ENCODE peak calls at places on chromosomes 12 and 14, in four cellular contexts. G is K562, E is HepG2, Q is H1. R is an unnamed sample.

GRCh38 chr14:94109915-94110250 is 653 bp upstream of the IFI27 start:
- DNase-seq in E (no peak), Q (no peak), G (no peak), R (no peak)

GRCh38 chr14:55399912-55400311 is 11.7 kb downstream of the ATG14 start:
- DNase-seq in E (no peak), G (no peak), Q (no peak), R (peak; percentile 52)

GRCh38 chr12:69435644-69436043 is 34.5 kb upstream of the FRS2 start:
- DNase-seq in Q (no peak), E (no peak), G (no peak), R (no peak)

GRCh38 chr12:65853489-65854157 is 29.3 kb downstream of the HMGA2 start:
- DNase-seq in E (no peak), G (no peak), Q (no peak), R (peak; percentile 62)

GRCh38 chr12:3777206-3777809 is 24.4 kb upstream of the CRACR2A start:
- DNase-seq in E (peak; percentile 30), G (peak; percentile 13), Q (no peak), R (peak; percentile 60)

GRCh38 chr14:91358654-91359210 is 58.9 kb downstream of the CCDC88C start:
- DNase-seq in Q (no peak), G (no peak), E (no peak), R (no peak)

GRCh38 chr14:93764211-93764659 is 24.1 kb downstream of the PRIMA1 start:
- DNase-seq in E (no peak), G (no peak), Q (no peak), R (no peak)

GRCh38 chr14:39396448-39396847 is 35.8 kb downstream of the FBXO33 start:
- DNase-seq in G (no peak), E (no peak), Q (no peak), R (no peak)

GRCh38 chr12:65499167-65499566 is 220.7 kb downstream of the MSRB3 start:
- DNase-seq in Q (no peak), G (no peak), E (no peak), R (no peak)

GRCh38 chr14:55430024-55430690 is 10.3 kb downstream of the TBPL2 start:
- DNase-seq in G (peak; percentile 58), E (peak; percentile 64), Q (no peak), R (peak; percentile 76)

GRCh38 chr12:14999421-15000047 is 26.7 kb downstream of the PDE6H start:
- DNase-seq in Q (no peak), E (no peak), G (no peak), R (no peak)

GRCh38 chr12:52837341-52837741 is 3.2 kb upstream of the KRT79 start:
- DNase-seq in G (no peak), E (no peak), Q (no peak), R (peak; percentile 23)

GRCh38 chr14:91040545-91040944 is 19.9 kb downstream of the RPS6KA5 start:
- DNase-seq in Q (no peak), G (no peak), E (no peak), R (no peak)

GRCh38 chr14:23066368-23066767 is 9.0 kb upstream of the CDH24 start:
- DNase-seq in G (no peak), Q (no peak), E (no peak), R (no peak)

GRCh38 chr12:50597200-50598195 is 92.7 kb downstream of the DIP2B start:
- DNase-seq in Q (no peak), E (no peak), G (peak; percentile 60), R (peak; percentile 80)

GRCh38 chr12:30792648-30793499 is 38.1 kb upstream of the CAPRIN2 start:
- DNase-seq in E (peak; percentile 18), Q (no peak), G (no peak), R (peak; percentile 31)

GRCh38 chr14:56816575-56817391 is 6.5 kb upstream of the OTX2 start:
- DNase-seq in Q (peak; percentile 77), E (no peak), G (no peak), R (no peak)

GRCh38 chr12:51008329-51008728 is 17.9 kb downstream of the SLC11A2 start:
- DNase-seq in E (no peak), G (no peak), Q (no peak), R (no peak)

GRCh38 chr12:131639270-131639940 is 71.5 kb upstream of the SFSWAP start:
- DNase-seq in E (no peak), G (no peak), Q (no peak), R (no peak)

GRCh38 chr12:47767197-47767724 is 5.8 kb upstream of the SLC48A1 start:
- DNase-seq in G (peak; percentile 58), Q (peak; percentile 77), E (peak; percentile 53), R (peak; percentile 66)

GRCh38 chr12:38427442-38427841 is 110.9 kb downstream of the ALG10B start:
- DNase-seq in G (no peak), E (no peak), Q (no peak), R (no peak)

GRCh38 chr12:70828391-70828790 is 92.1 kb downstream of the PTPRR start:
- DNase-seq in G (no peak), Q (no peak), E (no peak), R (no peak)

GRCh38 chr14:62921466-62921865 is 123.8 kb downstream of the KCNH5 start:
- DNase-seq in Q (no peak), E (no peak), G (no peak), R (no peak)

GRCh38 chr14:49946320-49947141 is 53.6 kb downstream of the ARF6 start:
- DNase-seq in Q (no peak), G (no peak), E (peak; percentile 32), R (peak; percentile 86)

GRCh38 chr14:73749706-73750105 is 35.5 kb upstream of the PNMA1 start:
- DNase-seq in Q (no peak), G (no peak), E (no peak), R (no peak)

GRCh38 chr12:62785941-62786559 is 148.9 kb downstream of the PPM1H start:
- DNase-seq in Q (no peak), G (no peak), E (no peak), R (peak; percentile 97)

GRCh38 chr12:27782481-27782880 is 2.4 kb upstream of the MANSC4 start:
- DNase-seq in G (no peak), E (no peak), Q (no peak), R (no peak)

GRCh38 chr12:119725523-119725922 is 57.6 kb downstream of the PRKAB1 start:
- DNase-seq in Q (no peak), E (no peak), G (no peak), R (no peak)

GRCh38 chr14:85187521-85187920 is 342.4 kb upstream of the FLRT2 start:
- DNase-seq in G (no peak), Q (no peak), E (no peak), R (peak; percentile 61)

GRCh38 chr14:59275668-59276067 is 87.2 kb downstream of the DAAM1 start:
- DNase-seq in E (peak; percentile 66), Q (no peak), G (peak; percentile 10), R (peak; percentile 89)

GRCh38 chr14:56061051-56061450 is 57.2 kb upstream of the PELI2 start:
- DNase-seq in G (no peak), E (no peak), Q (no peak), R (no peak)

GRCh38 chr12:107119091-107119490 is 25.7 kb upstream of the CRY1 start:
- DNase-seq in Q (no peak), E (no peak), G (no peak), R (no peak)

GRCh38 chr12:57630891-57631433 is 2.0 kb downstream of the B4GALNT1 start:
- DNase-seq in Q (no peak), E (no peak), G (no peak), R (no peak)
- H3K9ac ChIP-seq in Q (no peak overlapping the region), E (no peak overlapping the region), G (no peak overlapping the region), R (no peak overlapping the region)

DNA sequence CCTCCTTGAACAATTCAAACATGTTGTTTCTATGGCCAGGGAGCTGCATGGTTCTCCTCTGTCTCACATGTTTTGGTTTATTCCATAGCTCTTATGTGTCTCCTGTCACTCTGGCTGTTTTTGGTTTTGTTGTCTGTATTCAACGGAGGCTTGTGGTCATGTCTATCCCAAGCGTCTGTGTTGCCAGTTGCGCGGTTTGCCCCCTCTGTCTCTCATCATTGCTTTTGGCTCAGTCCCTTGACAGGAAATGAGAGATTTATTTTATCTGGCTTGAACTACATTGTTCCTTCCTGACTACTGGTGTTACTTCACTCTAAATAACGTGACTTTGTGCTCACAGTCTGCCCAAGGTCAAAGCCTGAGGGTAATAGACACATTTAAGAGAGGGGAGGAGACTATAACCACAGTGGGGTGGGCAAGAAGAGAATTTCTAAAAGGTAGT is 96.4 kb upstream of the SOX5 start:
- DNase-seq in G (no peak), E (peak; percentile 87), Q (no peak), R (peak; percentile 79)
- TF ChIP-seq JUN in G (no peak), E (no peak), Q (no peak), R (no peak)

GRCh38 chr14:37593496-37594237 is 1.4 kb downstream of the FOXA1 start:
- DNase-seq in Q (no peak), G (no peak), E (no peak), R (no peak)

GRCh38 chr14:37592288-37593274 is 2.5 kb downstream of the FOXA1 start:
- DNase-seq in E (no peak), G (no peak), Q (peak; percentile 68), R (no peak)

GRCh38 chr14:37594916-37595808 is at the start of the genes FOXA1 and TTC6:
- DNase-seq in G (peak; percentile 60), Q (peak; percentile 73), E (peak; percentile 96), R (no peak)

GRCh38 chr14:37595809-37596595 is 573 bp downstream of the TTC6 start:
- DNase-seq in E (peak; percentile 99), G (peak; percentile 87), Q (peak; percentile 79), R (no peak)

DNA sequence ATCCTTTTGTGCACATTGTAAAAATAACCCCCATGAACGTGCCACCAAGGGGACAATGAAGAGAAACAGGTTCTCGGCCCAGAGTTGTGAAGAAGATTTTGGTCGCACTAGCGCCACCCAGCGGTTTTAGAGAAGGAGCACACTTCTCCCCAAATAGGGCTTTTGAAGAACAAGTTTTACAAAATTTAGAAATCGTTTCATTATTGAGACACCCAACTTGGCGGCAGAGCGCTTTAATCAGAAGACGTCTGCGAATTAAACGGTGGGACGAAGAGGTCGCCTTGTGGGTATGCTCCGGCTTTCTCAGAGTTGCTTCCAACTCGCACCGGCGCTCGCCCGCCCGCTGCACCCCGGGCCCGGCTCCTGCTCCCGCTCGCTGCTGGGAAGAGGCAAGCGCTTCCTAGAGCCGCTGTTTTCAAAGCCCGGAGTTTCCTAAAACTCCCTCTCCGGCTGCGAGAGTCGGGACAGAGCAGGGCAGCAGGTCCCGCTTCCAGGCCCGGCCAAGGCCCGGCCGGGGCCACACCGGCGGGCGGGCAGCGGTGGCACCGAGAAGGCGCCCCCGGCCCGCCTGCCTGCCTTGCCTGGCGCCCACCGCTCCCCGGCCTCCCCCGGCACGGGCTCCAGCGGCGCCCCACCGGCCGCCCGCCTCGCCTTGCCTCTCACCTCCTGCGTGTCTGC is 672 bp downstream of the FOXA1 start:
- DNase-seq in G (peak; percentile 68), E (peak; percentile 99), Q (peak; percentile 84), R (peak; percentile 80)
- H3K9ac ChIP-seq in G (peak overlapping the region; percentile 65), E (peak overlapping the region; percentile 94), Q (no peak overlapping the region), R (no peak overlapping the region)

DNA sequence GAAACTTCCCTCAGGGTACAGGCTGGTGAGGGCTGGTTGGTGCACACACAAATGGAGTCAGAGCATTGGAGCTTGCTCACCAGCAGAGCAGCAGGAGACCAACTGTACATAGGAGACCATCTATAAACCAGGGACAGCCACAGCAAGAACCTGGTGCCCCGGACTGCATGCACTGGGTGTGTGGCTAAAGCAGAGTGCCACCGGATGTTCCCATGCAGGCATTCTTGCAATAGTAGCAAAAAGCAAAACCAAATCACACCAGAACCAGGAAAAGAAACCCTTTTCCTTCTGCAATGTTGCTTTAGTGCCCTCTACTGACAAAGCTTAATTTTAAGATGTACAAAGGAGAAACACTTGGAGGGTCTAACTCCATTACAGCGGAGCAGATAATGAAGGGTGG is 136.3 kb downstream of the MDGA2 start:
- DNase-seq in G (no peak), E (peak; percentile 10), Q (peak; percentile 53), R (peak; percentile 13)
- TF ChIP-seq JUN in G (no peak), E (no peak), Q (no peak), R (no peak)

GRCh38 chr12:31989571-31989970 is 30.4 kb downstream of the RESF1 start:
- DNase-seq in G (no peak), E (no peak), Q (no peak), R (no peak)
- H3K9ac ChIP-seq in G (no peak overlapping the region), E (no peak overlapping the region), Q (no peak overlapping the region), R (no peak overlapping the region)

GRCh38 chr12:674272-674781 is 11.1 kb upstream of the NINJ2 start:
- DNase-seq in E (no peak), Q (no peak), G (peak; percentile 17), R (peak; percentile 19)
- TF ChIP-seq JUN in E (no peak), Q (no peak), G (no peak), R (peak; percentile 76)

R was measured in endothelial cell of umbilical vein.